ENCODE peak calls at places on chromosomes 7 and 10, in nine cellular contexts. One of them, this sample, is unnamed.

GRCh38 chr7:45026984-45027773 is 27.2 kb downstream of the CCM2 start:
- DNase-seq in transverse colon: no peak
- DNase-seq in SJSA1: no peak
- DNase-seq in adrenal gland: no peak
- DNase-seq in upper lobe of right lung: no peak
- DNase-seq in ovary: no peak
- DNase-seq in gastrocnemius medialis: no peak
- DNase-seq in A549: no peak
- DNase-seq in heart right ventricle: no peak
- DNase-seq in this sample: peak; percentile 85

GRCh38 chr7:114086491-114086905 is 167.7 kb upstream of the PPP1R3A start:
- DNase-seq in gastrocnemius medialis: peak; percentile 43
- DNase-seq in heart right ventricle: no peak
- DNase-seq in ovary: peak; percentile 30
- DNase-seq in A549: no peak
- DNase-seq in adrenal gland: peak; percentile 6
- DNase-seq in SJSA1: no peak
- DNase-seq in transverse colon: peak; percentile 49
- DNase-seq in upper lobe of right lung: peak; percentile 76
- DNase-seq in this sample: peak; percentile 69

GRCh38 chr10:44153901-44154670 is 230.8 kb downstream of the CXCL12 start:
- DNase-seq in adrenal gland: no peak
- DNase-seq in upper lobe of right lung: no peak
- DNase-seq in SJSA1: no peak
- DNase-seq in A549: no peak
- DNase-seq in gastrocnemius medialis: no peak
- DNase-seq in transverse colon: no peak
- DNase-seq in heart right ventricle: no peak
- DNase-seq in ovary: no peak
- DNase-seq in this sample: no peak

GRCh38 chr7:144384071-144384470 is 19.4 kb downstream of the NOBOX start:
- DNase-seq in SJSA1: peak; percentile 11
- DNase-seq in A549: peak; percentile 38
- DNase-seq in adrenal gland: no peak
- DNase-seq in ovary: no peak
- DNase-seq in upper lobe of right lung: no peak
- DNase-seq in gastrocnemius medialis: no peak
- DNase-seq in transverse colon: peak; percentile 56
- DNase-seq in heart right ventricle: no peak
- DNase-seq in this sample: peak; percentile 0

GRCh38 chr10:59748834-59749233 is 4.4 kb downstream of the MRLN start:
- DNase-seq in SJSA1: no peak
- DNase-seq in transverse colon: peak; percentile 14
- DNase-seq in ovary: no peak
- DNase-seq in adrenal gland: peak; percentile 73
- DNase-seq in upper lobe of right lung: no peak
- DNase-seq in A549: no peak
- DNase-seq in gastrocnemius medialis: no peak
- DNase-seq in heart right ventricle: no peak
- DNase-seq in this sample: no peak

GRCh38 chr10:28910960-28911359 is 233.6 kb downstream of the BAMBI start:
- DNase-seq in transverse colon: no peak
- DNase-seq in adrenal gland: no peak
- DNase-seq in ovary: no peak
- DNase-seq in A549: no peak
- DNase-seq in gastrocnemius medialis: no peak
- DNase-seq in SJSA1: peak; percentile 82
- DNase-seq in upper lobe of right lung: no peak
- DNase-seq in heart right ventricle: no peak
- DNase-seq in this sample: no peak

GRCh38 chr7:92674379-92674778 is 84.2 kb upstream of the FAM133B start:
- DNase-seq in heart right ventricle: no peak
- DNase-seq in adrenal gland: no peak
- DNase-seq in upper lobe of right lung: no peak
- DNase-seq in SJSA1: no peak
- DNase-seq in transverse colon: no peak
- DNase-seq in A549: no peak
- DNase-seq in ovary: no peak
- DNase-seq in gastrocnemius medialis: no peak
- DNase-seq in this sample: no peak

GRCh38 chr10:68406111-68406814 is 814 bp downstream of the RUFY2 start:
- DNase-seq in ovary: no peak
- DNase-seq in heart right ventricle: peak; percentile 20
- DNase-seq in gastrocnemius medialis: peak; percentile 16
- DNase-seq in SJSA1: peak; percentile 69
- DNase-seq in A549: peak; percentile 72
- DNase-seq in adrenal gland: peak; percentile 39
- DNase-seq in transverse colon: peak; percentile 53
- DNase-seq in upper lobe of right lung: peak; percentile 82
- DNase-seq in this sample: peak; percentile 58

GRCh38 chr7:153397459-153397858 is 637.9 kb downstream of the ACTR3B start:
- DNase-seq in upper lobe of right lung: no peak
- DNase-seq in ovary: no peak
- DNase-seq in A549: no peak
- DNase-seq in heart right ventricle: no peak
- DNase-seq in transverse colon: no peak
- DNase-seq in adrenal gland: no peak
- DNase-seq in SJSA1: no peak
- DNase-seq in gastrocnemius medialis: no peak
- DNase-seq in this sample: no peak

GRCh38 chr10:133299738-133300137 is 8.9 kb downstream of the TUBGCP2 start:
- DNase-seq in A549: no peak
- DNase-seq in transverse colon: no peak
- DNase-seq in gastrocnemius medialis: no peak
- DNase-seq in upper lobe of right lung: no peak
- DNase-seq in heart right ventricle: no peak
- DNase-seq in adrenal gland: no peak
- DNase-seq in SJSA1: no peak
- DNase-seq in ovary: no peak
- DNase-seq in this sample: no peak

GRCh38 chr10:4812952-4813351 is 13.1 kb upstream of the AKR1E2 start:
- DNase-seq in transverse colon: no peak
- DNase-seq in adrenal gland: no peak
- DNase-seq in gastrocnemius medialis: no peak
- DNase-seq in A549: peak; percentile 85
- DNase-seq in ovary: no peak
- DNase-seq in heart right ventricle: no peak
- DNase-seq in upper lobe of right lung: no peak
- DNase-seq in SJSA1: peak; percentile 55
- DNase-seq in this sample: no peak

GRCh38 chr10:24873281-24873683 is 79.1 kb downstream of the PRTFDC1 start:
- DNase-seq in heart right ventricle: no peak
- DNase-seq in adrenal gland: peak; percentile 68
- DNase-seq in transverse colon: no peak
- DNase-seq in ovary: peak; percentile 35
- DNase-seq in A549: peak; percentile 38
- DNase-seq in upper lobe of right lung: no peak
- DNase-seq in gastrocnemius medialis: peak; percentile 19
- DNase-seq in SJSA1: peak; percentile 95
- DNase-seq in this sample: peak; percentile 88

GRCh38 chr10:55628260-55628701 is 732.8 kb downstream of the ZWINT start:
- DNase-seq in A549: peak; percentile 9
- DNase-seq in SJSA1: no peak
- DNase-seq in ovary: no peak
- DNase-seq in transverse colon: no peak
- DNase-seq in gastrocnemius medialis: no peak
- DNase-seq in adrenal gland: peak; percentile 82
- DNase-seq in upper lobe of right lung: peak; percentile 55
- DNase-seq in heart right ventricle: no peak
- DNase-seq in this sample: no peak

GRCh38 chr7:31796375-31796774 is 109.4 kb downstream of the PPP1R17 start:
- DNase-seq in ovary: no peak
- DNase-seq in gastrocnemius medialis: no peak
- DNase-seq in adrenal gland: no peak
- DNase-seq in transverse colon: no peak
- DNase-seq in SJSA1: no peak
- DNase-seq in heart right ventricle: no peak
- DNase-seq in A549: no peak
- DNase-seq in upper lobe of right lung: no peak
- DNase-seq in this sample: no peak

GRCh38 chr7:69826283-69826682 is 228.0 kb downstream of the AUTS2 start:
- DNase-seq in transverse colon: no peak
- DNase-seq in upper lobe of right lung: no peak
- DNase-seq in adrenal gland: no peak
- DNase-seq in heart right ventricle: no peak
- DNase-seq in gastrocnemius medialis: no peak
- DNase-seq in A549: no peak
- DNase-seq in SJSA1: no peak
- DNase-seq in ovary: no peak
- DNase-seq in this sample: no peak

GRCh38 chr10:61903184-61903990 is 1.9 kb downstream of the ARID5B start:
- DNase-seq in adrenal gland: peak; percentile 67
- DNase-seq in ovary: peak; percentile 57
- DNase-seq in heart right ventricle: peak; percentile 46
- DNase-seq in upper lobe of right lung: peak; percentile 85
- DNase-seq in A549: peak; percentile 25
- DNase-seq in transverse colon: peak; percentile 76
- DNase-seq in gastrocnemius medialis: peak; percentile 34
- DNase-seq in SJSA1: peak; percentile 74
- DNase-seq in this sample: peak; percentile 82

DNA sequence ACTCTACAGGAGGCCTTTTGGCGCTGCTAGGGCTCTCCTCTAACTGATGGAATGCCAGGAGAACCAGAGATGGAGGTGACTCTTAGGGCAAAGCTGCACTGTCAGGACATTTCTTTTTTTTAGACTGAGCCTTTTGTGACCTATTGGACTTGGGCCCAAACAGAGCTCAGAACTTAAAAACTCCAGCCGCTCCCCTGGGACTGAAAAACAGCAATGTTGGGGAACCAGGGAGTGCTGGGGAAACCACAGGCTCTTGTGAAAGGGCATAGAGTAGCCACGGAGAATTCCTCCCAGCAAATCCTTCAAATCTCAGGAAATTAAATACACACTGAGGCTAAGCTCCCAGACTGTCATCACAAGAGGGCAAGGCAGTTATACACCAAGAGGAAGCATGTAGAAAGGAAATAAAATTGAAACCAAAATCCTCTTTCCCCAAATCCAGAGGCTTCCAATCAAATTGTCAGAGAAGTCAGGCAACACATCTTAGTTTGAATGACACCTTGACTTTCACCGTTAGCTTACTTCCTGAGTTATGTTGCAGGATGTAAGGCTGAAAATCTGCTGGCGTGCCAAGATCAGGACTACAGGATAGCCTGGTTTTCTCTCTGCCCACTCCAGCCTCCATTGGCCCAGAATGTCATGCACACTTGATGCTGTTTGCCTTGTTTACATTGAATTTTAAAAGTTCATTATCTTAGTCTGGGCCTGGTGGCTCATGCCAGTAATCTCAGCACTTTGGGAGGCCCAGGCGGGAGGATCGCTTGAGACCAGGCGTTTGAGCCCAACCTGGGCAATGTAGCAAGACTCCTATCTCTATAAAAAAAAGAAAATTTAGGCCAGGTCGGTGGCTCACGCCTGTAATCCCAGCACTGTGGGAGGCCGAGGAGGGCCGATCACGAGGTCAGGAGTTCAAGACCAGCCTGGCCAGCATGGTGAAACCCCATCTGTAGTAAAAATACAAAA is 2.5 kb upstream of the RFC2 start:
- DNase-seq in upper lobe of right lung: no peak
- DNase-seq in SJSA1: peak; percentile 30
- DNase-seq in A549: no peak
- DNase-seq in ovary: no peak
- DNase-seq in gastrocnemius medialis: no peak
- DNase-seq in transverse colon: no peak
- DNase-seq in adrenal gland: peak; percentile 39
- DNase-seq in heart right ventricle: peak; percentile 54
- DNase-seq in this sample: no peak
- H3K27ac ChIP-seq in upper lobe of right lung: peak overlapping the region; percentile 13
- H3K27ac ChIP-seq in SJSA1: peak overlapping the region; percentile 11
- H3K27ac ChIP-seq in A549: no peak overlapping the region
- H3K27ac ChIP-seq in ovary: no peak overlapping the region
- H3K27ac ChIP-seq in gastrocnemius medialis: peak overlapping the region; percentile 24
- H3K27ac ChIP-seq in transverse colon: peak overlapping the region; percentile 96
- H3K27ac ChIP-seq in adrenal gland: peak overlapping the region; percentile 15
- H3K27ac ChIP-seq in heart right ventricle: no peak overlapping the region
- H3K27ac ChIP-seq in this sample: no peak overlapping the region

GRCh38 chr10:124648131-124648475 is 96.1 kb downstream of the FAM53B start:
- DNase-seq in ovary: no peak
- DNase-seq in adrenal gland: no peak
- DNase-seq in heart right ventricle: no peak
- DNase-seq in transverse colon: no peak
- DNase-seq in upper lobe of right lung: no peak
- DNase-seq in A549: no peak
- DNase-seq in SJSA1: no peak
- DNase-seq in gastrocnemius medialis: no peak
- DNase-seq in this sample: no peak
- H3K4me1 ChIP-seq in ovary: peaks cover 46% of the 10 kb centered on the region
- H3K4me1 ChIP-seq in adrenal gland: peaks cover 52% of the 10 kb centered on the region
- H3K4me1 ChIP-seq in heart right ventricle: peaks cover 100% of the 10 kb centered on the region
- H3K4me1 ChIP-seq in transverse colon: peaks cover 49% of the 10 kb centered on the region
- H3K4me1 ChIP-seq in upper lobe of right lung: peaks cover 72% of the 10 kb centered on the region
- H3K4me1 ChIP-seq in A549: peaks cover 15% of the 10 kb centered on the region
- H3K4me1 ChIP-seq in SJSA1: peaks cover 20% of the 10 kb centered on the region
- H3K4me1 ChIP-seq in gastrocnemius medialis: peaks cover 88% of the 10 kb centered on the region
- H3K4me1 ChIP-seq in this sample: peaks cover 26% of the 10 kb centered on the region

DNA sequence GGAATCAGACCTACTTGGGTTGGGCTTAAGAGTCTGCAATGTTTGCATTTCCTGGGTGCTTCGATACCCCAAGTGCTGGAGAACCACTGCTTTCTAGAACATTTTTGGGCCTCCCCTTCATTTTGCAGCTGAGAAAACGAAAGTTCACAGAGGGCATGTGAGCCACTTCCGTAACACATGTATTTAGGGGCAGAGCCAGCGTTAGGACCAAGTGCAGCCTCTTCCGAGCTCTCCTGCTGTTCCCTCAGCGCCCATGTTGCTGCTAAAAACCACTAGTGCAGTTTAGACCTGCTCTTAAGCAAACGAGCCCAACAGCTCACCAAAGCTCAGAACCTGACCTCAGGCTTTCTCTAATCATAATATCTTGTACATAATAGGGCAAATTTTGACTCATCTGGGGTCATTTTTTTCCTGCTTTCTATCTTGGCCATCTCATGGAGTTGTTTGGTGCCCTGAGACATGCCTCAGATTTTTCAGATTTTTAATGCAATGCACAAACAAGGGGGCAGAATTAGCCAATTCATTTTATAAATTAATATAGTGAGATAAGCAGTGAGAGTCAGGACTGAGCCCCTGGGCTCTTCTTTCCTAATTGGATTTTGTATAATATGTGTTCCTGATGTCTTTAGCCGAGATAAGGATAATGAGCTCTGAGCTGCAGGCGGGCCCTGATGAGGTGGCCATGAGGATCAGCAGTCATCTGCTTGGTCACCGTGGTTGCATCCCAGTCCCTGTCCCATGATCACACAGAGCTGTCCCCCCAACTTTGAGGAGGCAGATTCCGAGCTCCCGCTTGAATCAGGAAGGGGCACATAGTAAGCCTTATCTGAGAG is 12.9 kb downstream of the BAG3 start:
- DNase-seq in upper lobe of right lung: no peak
- DNase-seq in gastrocnemius medialis: peak; percentile 49
- DNase-seq in ovary: no peak
- DNase-seq in SJSA1: no peak
- DNase-seq in A549: no peak
- DNase-seq in transverse colon: peak; percentile 23
- DNase-seq in heart right ventricle: no peak
- DNase-seq in adrenal gland: no peak
- DNase-seq in this sample: peak; percentile 71
- H3K27ac ChIP-seq in upper lobe of right lung: peak overlapping the region; percentile 49
- H3K27ac ChIP-seq in gastrocnemius medialis: peak overlapping the region; percentile 96
- H3K27ac ChIP-seq in ovary: no peak overlapping the region
- H3K27ac ChIP-seq in SJSA1: no peak overlapping the region
- H3K27ac ChIP-seq in A549: peak overlapping the region; percentile 59
- H3K27ac ChIP-seq in transverse colon: peak overlapping the region; percentile 15
- H3K27ac ChIP-seq in heart right ventricle: peak overlapping the region; percentile 6
- H3K27ac ChIP-seq in adrenal gland: no peak overlapping the region
- H3K27ac ChIP-seq in this sample: peak overlapping the region; percentile 34

GRCh38 chr10:80553436-80553835 is 15.7 kb downstream of the SH2D4B start:
- DNase-seq in gastrocnemius medialis: no peak
- DNase-seq in adrenal gland: no peak
- DNase-seq in A549: no peak
- DNase-seq in ovary: no peak
- DNase-seq in SJSA1: no peak
- DNase-seq in upper lobe of right lung: no peak
- DNase-seq in transverse colon: no peak
- DNase-seq in heart right ventricle: no peak
- DNase-seq in this sample: no peak
- H3K4me1 ChIP-seq in gastrocnemius medialis: no peaks in the 10 kb centered on the region
- H3K4me1 ChIP-seq in adrenal gland: no peaks in the 10 kb centered on the region
- H3K4me1 ChIP-seq in A549: no peaks in the 10 kb centered on the region
- H3K4me1 ChIP-seq in ovary: no peaks in the 10 kb centered on the region
- H3K4me1 ChIP-seq in SJSA1: no peaks in the 10 kb centered on the region
- H3K4me1 ChIP-seq in upper lobe of right lung: no peaks in the 10 kb centered on the region
- H3K4me1 ChIP-seq in transverse colon: peaks cover 21% of the 10 kb centered on the region
- H3K4me1 ChIP-seq in heart right ventricle: peaks cover 25% of the 10 kb centered on the region
- H3K4me1 ChIP-seq in this sample: no peaks in the 10 kb centered on the region

This sample was measured in MM.1S.